ENCODE peak calls at places on chromosomes 5 and 9, in four cellular contexts. One of them, this sample, is unnamed. For H3K9me3, the result is how much of the 10 kb centered on the place peaks cover.

GRCh38 chr5:16536818-16537217 is 71.2 kb upstream of the ZNF622 start:
- DNase-seq in neural progenitor cell: no peak
- DNase-seq in prostate gland: no peak
- DNase-seq in H9: no peak
- DNase-seq in this sample: no peak

GRCh38 chr5:40540301-40540700 is 139.4 kb upstream of the PTGER4 start:
- DNase-seq in neural progenitor cell: no peak
- DNase-seq in prostate gland: no peak
- DNase-seq in H9: no peak
- DNase-seq in this sample: no peak

GRCh38 chr9:125521462-125522327 is 185.3 kb downstream of the MAPKAP1 start:
- DNase-seq in neural progenitor cell: no peak
- DNase-seq in prostate gland: no peak
- DNase-seq in H9: no peak
- DNase-seq in this sample: no peak

GRCh38 chr9:25678147-25678666 is at the start of gene TUSC1:
- DNase-seq in neural progenitor cell: peak
- DNase-seq in prostate gland: peak
- DNase-seq in H9: peak
- DNase-seq in this sample: peak

GRCh38 chr5:60997721-60998120 is 52.7 kb downstream of the NDUFAF2 start:
- DNase-seq in neural progenitor cell: no peak
- DNase-seq in prostate gland: no peak
- DNase-seq in H9: no peak
- DNase-seq in this sample: no peak

GRCh38 chr5:132981288-132981687 is 17.9 kb upstream of the AFF4 start:
- DNase-seq in neural progenitor cell: no peak
- DNase-seq in prostate gland: no peak
- DNase-seq in H9: no peak
- DNase-seq in this sample: no peak

GRCh38 chr5:14443665-14444064 is 137.9 kb upstream of the OTULINL start:
- DNase-seq in neural progenitor cell: no peak
- DNase-seq in prostate gland: peak
- DNase-seq in H9: no peak
- DNase-seq in this sample: no peak

GRCh38 chr5:109168151-109168550 is 241.6 kb downstream of the PJA2 start:
- DNase-seq in neural progenitor cell: no peak
- DNase-seq in prostate gland: no peak
- DNase-seq in H9: no peak
- DNase-seq in this sample: no peak

GRCh38 chr9:27194401-27195091 is 85.5 kb downstream of the TEK start:
- DNase-seq in neural progenitor cell: no peak
- DNase-seq in prostate gland: no peak
- DNase-seq in H9: no peak
- DNase-seq in this sample: no peak

GRCh38 chr5:58259685-58260152 is 200.2 kb downstream of the PLK2 start:
- DNase-seq in neural progenitor cell: no peak
- DNase-seq in prostate gland: no peak
- DNase-seq in H9: peak
- DNase-seq in this sample: no peak

GRCh38 chr5:177982072-177982727 is 13.8 kb downstream of the PROP1 start:
- DNase-seq in neural progenitor cell: peak
- DNase-seq in prostate gland: no peak
- DNase-seq in H9: peak
- DNase-seq in this sample: no peak

GRCh38 chr9:129568560-129569505 is 52.1 kb downstream of the C9orf50 start:
- DNase-seq in neural progenitor cell: peak
- DNase-seq in prostate gland: no peak
- DNase-seq in H9: peak
- DNase-seq in this sample: peak

GRCh38 chr9:117796681-117797080 is 92.5 kb downstream of the TLR4 start:
- DNase-seq in neural progenitor cell: no peak
- DNase-seq in prostate gland: no peak
- DNase-seq in H9: no peak
- DNase-seq in this sample: no peak

GRCh38 chr9:85349046-85349445 is 392.7 kb downstream of the AGTPBP1 start:
- DNase-seq in neural progenitor cell: no peak
- DNase-seq in prostate gland: no peak
- DNase-seq in H9: no peak
- DNase-seq in this sample: no peak

GRCh38 chr9:616694-617093 is 224.8 kb upstream of the DMRT1 start:
- DNase-seq in neural progenitor cell: no peak
- DNase-seq in prostate gland: no peak
- DNase-seq in H9: no peak
- DNase-seq in this sample: no peak

GRCh38 chr5:59360130-59360555 is 533.4 kb downstream of the PDE4D start:
- DNase-seq in neural progenitor cell: no peak
- DNase-seq in prostate gland: no peak
- DNase-seq in H9: no peak
- DNase-seq in this sample: no peak

GRCh38 chr5:68149189-68149588 is 66.4 kb upstream of the PIK3R1 start:
- DNase-seq in neural progenitor cell: no peak
- DNase-seq in prostate gland: no peak
- DNase-seq in H9: no peak
- DNase-seq in this sample: no peak

GRCh38 chr9:131361202-131361833 is 32.6 kb upstream of the PRRC2B start:
- DNase-seq in neural progenitor cell: no peak
- DNase-seq in prostate gland: peak
- DNase-seq in H9: no peak
- DNase-seq in this sample: no peak

GRCh38 chr9:7117676-7118561 is 360.1 kb downstream of the KDM4C start:
- DNase-seq in neural progenitor cell: no peak
- DNase-seq in prostate gland: no peak
- DNase-seq in H9: no peak
- DNase-seq in this sample: no peak

GRCh38 chr5:1209896-1210776 is 8.7 kb downstream of the SLC6A19 start:
- DNase-seq in neural progenitor cell: no peak
- DNase-seq in prostate gland: no peak
- DNase-seq in H9: no peak
- DNase-seq in this sample: no peak

GRCh38 chr5:20466507-20466906 is 478.5 kb upstream of the CDH18 start:
- DNase-seq in neural progenitor cell: no peak
- DNase-seq in prostate gland: no peak
- DNase-seq in H9: no peak
- DNase-seq in this sample: no peak

GRCh38 chr5:139954462-139954861 is 88.6 kb downstream of the NRG2 start:
- DNase-seq in neural progenitor cell: no peak
- DNase-seq in prostate gland: no peak
- DNase-seq in H9: no peak
- DNase-seq in this sample: no peak

GRCh38 chr9:20941177-20941690 is 90.2 kb downstream of the HACD4 start:
- DNase-seq in neural progenitor cell: peak
- DNase-seq in prostate gland: peak
- DNase-seq in H9: peak
- DNase-seq in this sample: peak

GRCh38 chr9:124029617-124030016 is 18.0 kb downstream of the LHX2 start:
- DNase-seq in neural progenitor cell: no peak
- DNase-seq in prostate gland: no peak
- DNase-seq in H9: peak
- DNase-seq in this sample: no peak

GRCh38 chr5:112757468-112758208 is 20.0 kb downstream of the APC start:
- DNase-seq in neural progenitor cell: peak
- DNase-seq in prostate gland: peak
- DNase-seq in H9: no peak
- DNase-seq in this sample: no peak

GRCh38 chr9:136021891-136022681 is 60.9 kb upstream of the UBAC1 start:
- DNase-seq in neural progenitor cell: no peak
- DNase-seq in prostate gland: no peak
- DNase-seq in H9: peak
- DNase-seq in this sample: no peak

GRCh38 chr5:9653811-9654210 is 23.7 kb upstream of the TAS2R1 start:
- DNase-seq in neural progenitor cell: no peak
- DNase-seq in prostate gland: peak
- DNase-seq in H9: no peak
- DNase-seq in this sample: no peak

GRCh38 chr5:1510631-1511030 is 13.1 kb downstream of the LPCAT1 start:
- DNase-seq in neural progenitor cell: no peak
- DNase-seq in prostate gland: no peak
- DNase-seq in H9: no peak
- DNase-seq in this sample: no peak

GRCh38 chr9:96877269-96877668 is 23.0 kb upstream of the ZNF782 start:
- DNase-seq in neural progenitor cell: no peak
- DNase-seq in prostate gland: no peak
- DNase-seq in H9: no peak
- DNase-seq in this sample: no peak

GRCh38 chr5:173334808-173335207 is 6.6 kb upstream of the STC2 start:
- DNase-seq in neural progenitor cell: no peak
- DNase-seq in prostate gland: no peak
- DNase-seq in H9: no peak
- DNase-seq in this sample: no peak

GRCh38 chr9:137666505-137666809 is 47.7 kb downstream of the EHMT1 start:
- DNase-seq in neural progenitor cell: no peak
- DNase-seq in prostate gland: no peak
- DNase-seq in H9: no peak
- DNase-seq in this sample: no peak

GRCh38 chr5:54703091-54703490 is 185.5 kb downstream of the SNX18 start:
- DNase-seq in neural progenitor cell: peak
- DNase-seq in prostate gland: no peak
- DNase-seq in H9: no peak
- DNase-seq in this sample: no peak

GRCh38 chr5:77066191-77066590 is 20.9 kb downstream of the ZBED3 start:
- DNase-seq in neural progenitor cell: no peak
- DNase-seq in prostate gland: no peak
- DNase-seq in H9: no peak
- DNase-seq in this sample: no peak

GRCh38 chr5:77065256-77065655 is 21.8 kb downstream of the ZBED3 start:
- DNase-seq in neural progenitor cell: no peak
- DNase-seq in prostate gland: no peak
- DNase-seq in H9: no peak
- DNase-seq in this sample: no peak

GRCh38 chr5:77066823-77067442 is 20.2 kb downstream of the ZBED3 start:
- DNase-seq in neural progenitor cell: no peak
- DNase-seq in prostate gland: no peak
- DNase-seq in H9: no peak
- DNase-seq in this sample: no peak

DNA sequence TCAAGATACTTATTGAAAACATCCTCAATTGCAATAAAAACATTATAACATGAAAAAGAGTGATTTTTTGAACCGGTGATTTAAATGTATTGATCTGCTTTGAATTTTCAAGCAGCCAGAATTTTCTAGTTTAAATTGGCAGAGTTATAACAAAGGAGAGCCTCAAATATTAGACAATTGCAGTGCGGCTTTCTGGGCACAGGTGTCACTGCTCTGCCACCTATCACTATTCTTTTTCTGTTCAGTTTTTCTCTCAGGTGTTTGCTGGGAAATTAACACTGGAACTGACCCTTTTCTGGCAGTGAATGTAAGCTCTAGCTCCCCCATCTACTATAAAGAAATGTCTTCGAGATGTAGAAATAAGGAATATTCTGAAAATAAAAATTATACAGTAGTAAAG is 23.0 kb downstream of the ZBED3 start:
- DNase-seq in neural progenitor cell: no peak
- DNase-seq in prostate gland: no peak
- DNase-seq in H9: no peak
- DNase-seq in this sample: no peak
- TF ChIP-seq CTCF in neural progenitor cell: peak
- TF ChIP-seq CTCF in prostate gland: no peak
- TF ChIP-seq CTCF in H9: no peak
- TF ChIP-seq CTCF in this sample: no peak

GRCh38 chr5:179118756-179119414 is 58.7 kb downstream of the ZNF354C start:
- DNase-seq in neural progenitor cell: no peak
- DNase-seq in prostate gland: no peak
- DNase-seq in H9: no peak
- DNase-seq in this sample: no peak

GRCh38 chr5:179120421-179120861 is 60.3 kb downstream of the ZNF354C start:
- DNase-seq in neural progenitor cell: no peak
- DNase-seq in prostate gland: no peak
- DNase-seq in H9: no peak
- DNase-seq in this sample: no peak

GRCh38 chr5:179115845-179116524 is 55.8 kb downstream of the ZNF354C start:
- DNase-seq in neural progenitor cell: no peak
- DNase-seq in prostate gland: no peak
- DNase-seq in H9: no peak
- DNase-seq in this sample: no peak

GRCh38 chr5:179119415-179120170 is 59.4 kb downstream of the ZNF354C start:
- DNase-seq in neural progenitor cell: no peak
- DNase-seq in prostate gland: no peak
- DNase-seq in H9: no peak
- DNase-seq in this sample: no peak

DNA sequence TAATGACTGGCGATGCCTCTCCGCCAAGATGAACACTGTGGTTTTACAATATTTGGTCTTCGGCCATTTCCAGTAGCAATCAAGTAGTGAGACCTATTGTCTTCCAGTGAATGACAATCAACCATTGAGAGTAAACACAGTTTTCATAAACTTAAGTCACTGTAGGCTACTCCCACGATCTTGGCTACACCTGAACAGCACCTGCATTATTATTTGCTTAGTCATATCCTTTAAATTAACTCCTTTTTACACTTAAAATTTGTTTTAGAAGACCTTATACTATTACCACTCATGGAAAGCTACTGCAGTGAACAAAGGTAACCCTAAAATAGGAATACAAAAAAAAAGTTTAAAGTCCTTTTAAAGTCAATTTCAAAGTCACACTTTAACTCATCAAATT is 58.2 kb downstream of the ZNF354C start:
- DNase-seq in neural progenitor cell: no peak
- DNase-seq in prostate gland: no peak
- DNase-seq in H9: no peak
- DNase-seq in this sample: no peak
- H3K9me3 ChIP-seq in neural progenitor cell: under half
- H3K9me3 ChIP-seq in prostate gland: under half
- H3K9me3 ChIP-seq in H9: under half
- H3K9me3 ChIP-seq in this sample: under half

GRCh38 chr9:105637787-105638395 is 24.4 kb upstream of the TAL2 start:
- DNase-seq in neural progenitor cell: no peak
- DNase-seq in prostate gland: no peak
- DNase-seq in H9: no peak
- DNase-seq in this sample: no peak
- TF ChIP-seq CTCF in neural progenitor cell: peak
- TF ChIP-seq CTCF in prostate gland: no peak
- TF ChIP-seq CTCF in H9: peak
- TF ChIP-seq CTCF in this sample: peak

DNA sequence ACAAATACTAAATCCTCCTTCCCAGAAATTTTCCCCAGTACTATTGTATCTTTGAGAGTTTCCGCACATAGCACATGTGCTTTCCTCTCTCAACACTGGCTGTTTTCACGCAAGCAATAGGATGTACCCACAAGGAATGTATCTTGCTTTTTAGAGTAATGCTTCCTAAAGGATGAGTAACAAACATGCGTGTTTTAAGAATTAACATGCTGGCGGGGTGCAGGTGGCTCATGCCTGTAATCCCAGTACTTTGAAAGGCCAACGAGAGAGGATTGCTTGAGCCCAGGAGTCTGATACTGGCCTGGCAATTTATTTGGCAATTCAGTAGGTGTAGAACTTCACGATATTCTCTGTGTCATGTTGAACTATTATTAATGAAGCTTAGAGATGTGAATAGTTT is 4.6 kb downstream of the RUFY1 start:
- DNase-seq in neural progenitor cell: no peak
- DNase-seq in prostate gland: no peak
- DNase-seq in H9: no peak
- DNase-seq in this sample: no peak
- H3K9me3 ChIP-seq in neural progenitor cell: under half
- H3K9me3 ChIP-seq in prostate gland: under half
- H3K9me3 ChIP-seq in H9: under half
- H3K9me3 ChIP-seq in this sample: under half

GRCh38 chr9:91659529-91660294 is 236.1 kb upstream of the NFIL3 start:
- DNase-seq in neural progenitor cell: peak
- DNase-seq in prostate gland: peak
- DNase-seq in H9: peak
- DNase-seq in this sample: no peak
- TF ChIP-seq CTCF in neural progenitor cell: peak
- TF ChIP-seq CTCF in prostate gland: peak
- TF ChIP-seq CTCF in H9: peak
- TF ChIP-seq CTCF in this sample: no peak

This sample was measured in CD4-positive, alpha-beta T cell.